ENCODE peak calls at places on chromosomes 4 and X, in seven cellular contexts. B is T follicular helper cell; F is GM12891; D is body of pancreas; J is D721Med; R is HT-29; O is naive thymus-derived CD4-positive, alpha-beta T cell. S is an unnamed sample.

GRCh38 chr4:178275671-178276360 is 833.6 kb upstream of the AGA start:
- DNase-seq in F (no peak), R (no peak), J (no peak), O (no peak), B (no peak), D (no peak), S (no peak)

GRCh38 chrX:119503484-119503861 is 35.2 kb downstream of the SLC25A5 start:
- DNase-seq in D (peak), F (no peak), R (peak), O (no peak), B (no peak), J (no peak), S (peak)

GRCh38 chr4:88573995-88574394 is 18.3 kb upstream of the HERC3 start:
- DNase-seq in F (no peak), O (no peak), B (no peak), D (no peak), R (peak), J (no peak), S (no peak)

GRCh38 chrX:65697915-65698796 is 30.7 kb downstream of the MSN start:
- DNase-seq in O (peak), F (no peak), J (no peak), D (peak), B (peak), R (peak), S (peak)

GRCh38 chrX:15242899-15243555 is 26.9 kb downstream of the ASB9 start:
- DNase-seq in F (peak), J (no peak), D (peak), R (peak), O (no peak), B (peak), S (peak)

GRCh38 chrX:123173833-123174232 is 10.2 kb upstream of the GRIA3 start:
- DNase-seq in R (peak), F (no peak), J (no peak), B (no peak), O (no peak), D (no peak), S (no peak)

GRCh38 chr4:185134176-185134869 is 8.7 kb upstream of the SLC25A4 start:
- DNase-seq in J (no peak), F (no peak), R (peak), B (no peak), O (no peak), D (no peak), S (no peak)

GRCh38 chr4:78720994-78721677 is 55.0 kb upstream of the BMP2K start:
- DNase-seq in B (no peak), D (no peak), O (no peak), F (no peak), R (no peak), J (no peak), S (peak)

GRCh38 chr4:52945982-52946381 is 83.9 kb downstream of the RASL11B start:
- DNase-seq in F (no peak), D (no peak), R (no peak), B (no peak), O (no peak), J (no peak), S (no peak)

GRCh38 chr4:123825596-123826291 is 429.1 kb downstream of the SPRY1 start:
- DNase-seq in F (no peak), D (no peak), R (no peak), B (no peak), J (no peak), O (no peak), S (no peak)

GRCh38 chr4:141416677-141417363 is 196.1 kb downstream of the ZNF330 start:
- DNase-seq in R (no peak), B (no peak), D (no peak), F (no peak), J (no peak), O (no peak), S (no peak)

GRCh38 chrX:119853449-119853848 is 686 bp upstream of the UPF3B start:
- DNase-seq in D (peak), J (no peak), F (no peak), O (no peak), B (no peak), R (no peak), S (peak)

GRCh38 chr4:38279077-38279476 is 318.9 kb downstream of the PTTG2 start:
- DNase-seq in F (no peak), D (no peak), J (no peak), B (no peak), R (peak), O (no peak), S (peak)

GRCh38 chr4:7389719-7390118 is 45.0 kb downstream of the PSAPL1 start:
- DNase-seq in B (no peak), D (no peak), F (no peak), O (no peak), J (peak), R (no peak), S (peak)

GRCh38 chrX:24146283-24146865 is 3.2 kb upstream of the ZFX start:
- DNase-seq in J (no peak), F (no peak), R (peak), B (no peak), D (no peak), O (no peak), S (no peak)

GRCh38 chrX:129769467-129770154 is 10.1 kb upstream of the SASH3 start:
- DNase-seq in B (peak), F (peak), J (no peak), O (no peak), R (no peak), D (no peak), S (peak)

GRCh38 chr4:113618205-113618604 is 143.3 kb downstream of the CAMK2D start:
- DNase-seq in F (no peak), O (no peak), J (no peak), D (no peak), B (no peak), R (no peak), S (no peak)

GRCh38 chrX:96204928-96205327 is 479.7 kb upstream of the DIAPH2 start:
- DNase-seq in R (peak), D (peak), O (no peak), B (no peak), F (no peak), J (no peak), S (no peak)

GRCh38 chr4:32569844-32570243 is 1849.7 kb downstream of the PCDH7 start:
- DNase-seq in R (no peak), J (no peak), B (no peak), D (no peak), O (no peak), F (no peak), S (no peak)

GRCh38 chrX:108359811-108360602 is 78.2 kb downstream of the COL4A6 start:
- DNase-seq in O (no peak), D (no peak), B (no peak), J (no peak), R (no peak), F (no peak), S (no peak)

GRCh38 chrX:149004936-149005335 is 500.2 kb downstream of the IDS start:
- DNase-seq in B (no peak), D (no peak), J (no peak), R (no peak), O (no peak), F (no peak), S (no peak)

GRCh38 chr4:2820216-2820982 is 23.2 kb upstream of the ADD1 start:
- DNase-seq in O (no peak), R (no peak), B (no peak), D (no peak), J (no peak), F (no peak), S (peak)

GRCh38 chrX:108735680-108736508 is 469 bp downstream of the IRS4 start:
- DNase-seq in F (no peak), O (no peak), R (no peak), B (no peak), J (no peak), D (no peak), S (no peak)

GRCh38 chr4:65007841-65008439 is 598.7 kb upstream of the TECRL start:
- DNase-seq in B (no peak), F (peak), R (peak), D (peak), O (no peak), J (no peak), S (no peak)

GRCh38 chrX:13000311-13000811 is 25.5 kb downstream of the TMSB4X start:
- DNase-seq in R (no peak), J (no peak), O (no peak), B (peak), F (no peak), D (no peak), S (no peak)

GRCh38 chr4:158163941-158164665 is 8.7 kb downstream of the GASK1B start:
- DNase-seq in J (no peak), F (no peak), O (no peak), B (no peak), D (peak), R (no peak), S (no peak)

GRCh38 chr4:140252144-140252741 is 98.3 kb upstream of the MAML3 start:
- DNase-seq in J (no peak), F (no peak), B (no peak), D (peak), O (no peak), R (peak), S (peak)

GRCh38 chr4:140637836-140638235 is 69.1 kb upstream of the UCP1 start:
- DNase-seq in F (no peak), R (peak), D (peak), B (no peak), O (no peak), J (no peak), S (peak)

S was measured in transverse colon.